ENCODE peak calls at places on chromosomes 5 and 9, in seven cellular contexts. W is breast epithelium, D is IMR-90, J is esophagus squamous epithelium, T is stomach, I is HepG2, F is right lobe of liver. R is an unnamed sample.
A peak's percentile ranks its signal among the peaks of the same experiment; 100 is the strongest.

GRCh38 chr9:35568196-35568595 is 36.9 kb upstream of the TESK1 start:
- DNase-seq in W (no peak), D (no peak), J (no peak), T (no peak), I (no peak), F (no peak), R (no peak)

GRCh38 chr5:43553381-43553780 is 3.5 kb downstream of the PAIP1 start:
- DNase-seq in W (no peak), D (peak; percentile 50), J (no peak), T (no peak), I (no peak), F (no peak), R (no peak)

GRCh38 chr5:20678814-20679298 is 690.9 kb upstream of the CDH18 start:
- DNase-seq in W (no peak), D (peak; percentile 86), J (no peak), T (no peak), I (no peak), F (no peak), R (no peak)

GRCh38 chr5:44862808-44863207 is 54.1 kb downstream of the MRPS30 start:
- DNase-seq in W (no peak), D (peak; percentile 1), J (no peak), T (no peak), I (no peak), F (no peak), R (no peak)

GRCh38 chr9:100408541-100409175 is 18.3 kb upstream of the MSANTD3 start:
- DNase-seq in W (no peak), D (no peak), J (no peak), T (no peak), I (no peak), F (no peak), R (no peak)

GRCh38 chr5:141986072-141986471 is 17.2 kb downstream of the RNF14 start:
- DNase-seq in W (no peak), D (no peak), J (no peak), T (no peak), I (peak; percentile 5), F (no peak), R (no peak)

GRCh38 chr9:76136986-76137385 is 246.5 kb downstream of the PCSK5 start:
- DNase-seq in W (no peak), D (peak; percentile 81), J (no peak), T (no peak), I (peak; percentile 13), F (no peak), R (no peak)

GRCh38 chr5:54673523-54674225 is 156.1 kb downstream of the SNX18 start:
- DNase-seq in W (no peak), D (peak; percentile 36), J (peak; percentile 18), T (peak; percentile 44), I (no peak), F (peak; percentile 76), R (peak; percentile 89)

GRCh38 chr5:66012271-66012670 is 85.9 kb downstream of the ERBIN start:
- DNase-seq in W (no peak), D (no peak), J (no peak), T (no peak), I (no peak), F (no peak), R (no peak)

GRCh38 chr5:87831499-87831898 is 418.8 kb upstream of the CCNH start:
- DNase-seq in W (no peak), D (no peak), J (no peak), T (no peak), I (no peak), F (no peak), R (no peak)

GRCh38 chr5:137155621-137156020 is 343.5 kb downstream of the SPOCK1 start:
- DNase-seq in W (no peak), D (no peak), J (no peak), T (no peak), I (no peak), F (no peak), R (no peak)

GRCh38 chr5:141735823-141736222 is 53.8 kb upstream of the ARAP3 start:
- DNase-seq in W (no peak), D (no peak), J (no peak), T (no peak), I (no peak), F (no peak), R (no peak)

GRCh38 chr5:150113047-150113744 is 26.8 kb upstream of the CSF1R start:
- DNase-seq in W (peak; percentile 14), D (no peak), J (no peak), T (peak; percentile 25), I (no peak), F (no peak), R (no peak)

GRCh38 chr5:34411470-34412346 is 244.4 kb upstream of the RAI14 start:
- DNase-seq in W (no peak), D (peak; percentile 47), J (no peak), T (no peak), I (no peak), F (no peak), R (no peak)

GRCh38 chr9:114227288-114228033 is 72.1 kb downstream of the COL27A1 start:
- DNase-seq in W (no peak), D (no peak), J (no peak), T (no peak), I (no peak), F (no peak), R (no peak)

GRCh38 chr5:147439253-147439652 is 70.6 kb downstream of the DPYSL3 start:
- DNase-seq in W (no peak), D (peak; percentile 52), J (no peak), T (no peak), I (no peak), F (no peak), R (no peak)

GRCh38 chr9:5428172-5428571 is 9.6 kb downstream of the PLGRKT start:
- DNase-seq in W (no peak), D (no peak), J (no peak), T (no peak), I (no peak), F (no peak), R (no peak)

GRCh38 chr9:120904061-120904998 is 22.3 kb downstream of the TRAF1 start:
- DNase-seq in W (no peak), D (no peak), J (no peak), T (no peak), I (no peak), F (no peak), R (no peak)

GRCh38 chr9:86534572-86535258 is 180.5 kb upstream of the TUT7 start:
- DNase-seq in W (no peak), D (peak; percentile 83), J (no peak), T (no peak), I (no peak), F (no peak), R (no peak)

GRCh38 chr9:98118640-98119601 is at the start of gene TRIM14:
- DNase-seq in W (peak; percentile 29), D (peak; percentile 55), J (no peak), T (peak; percentile 72), I (peak; percentile 69), F (peak; percentile 89), R (peak; percentile 72)
- TF ChIP-seq POLR2A in W (no peak), D (no peak), J (peak; percentile 68), T (no peak), I (peak; percentile 41), F (peak; percentile 43), R (peak; percentile 69)

GRCh38 chr5:10578292-10578663 is 14.4 kb downstream of the ANKRD33B start:
- DNase-seq in W (no peak), D (no peak), J (no peak), T (no peak), I (no peak), F (no peak), R (no peak)
- H3K27ac ChIP-seq in W (no peak overlapping the region), D (no peak overlapping the region), J (peak overlapping the region; percentile 32), T (no peak overlapping the region), I (no peak overlapping the region), F (no peak overlapping the region), R (no peak overlapping the region)

DNA sequence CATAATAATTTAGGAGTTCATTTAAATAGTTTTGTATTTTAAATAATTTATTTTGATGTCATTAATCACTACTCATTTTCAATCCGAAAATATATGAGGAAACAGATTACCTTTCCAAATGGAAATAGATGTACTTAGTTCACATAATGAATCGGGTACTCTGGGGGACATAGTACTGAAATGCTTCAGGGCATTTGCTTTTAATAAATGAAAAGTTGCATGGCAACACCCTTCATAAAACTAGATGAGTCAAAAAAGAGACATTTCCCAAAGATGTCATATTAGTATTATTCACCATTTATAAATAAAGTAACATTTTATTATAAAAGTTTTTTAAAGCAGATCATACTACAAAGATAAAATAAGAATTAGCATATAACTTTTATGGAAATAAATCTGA is 177.8 kb downstream of the MCTP1 start:
- DNase-seq in W (no peak), D (no peak), J (no peak), T (no peak), I (no peak), F (no peak), R (no peak)
- H3K4me3 ChIP-seq in W (no peak overlapping the region), D (no peak overlapping the region), J (no peak overlapping the region), T (no peak overlapping the region), I (no peak overlapping the region), F (no peak overlapping the region), R (no peak overlapping the region)

DNA sequence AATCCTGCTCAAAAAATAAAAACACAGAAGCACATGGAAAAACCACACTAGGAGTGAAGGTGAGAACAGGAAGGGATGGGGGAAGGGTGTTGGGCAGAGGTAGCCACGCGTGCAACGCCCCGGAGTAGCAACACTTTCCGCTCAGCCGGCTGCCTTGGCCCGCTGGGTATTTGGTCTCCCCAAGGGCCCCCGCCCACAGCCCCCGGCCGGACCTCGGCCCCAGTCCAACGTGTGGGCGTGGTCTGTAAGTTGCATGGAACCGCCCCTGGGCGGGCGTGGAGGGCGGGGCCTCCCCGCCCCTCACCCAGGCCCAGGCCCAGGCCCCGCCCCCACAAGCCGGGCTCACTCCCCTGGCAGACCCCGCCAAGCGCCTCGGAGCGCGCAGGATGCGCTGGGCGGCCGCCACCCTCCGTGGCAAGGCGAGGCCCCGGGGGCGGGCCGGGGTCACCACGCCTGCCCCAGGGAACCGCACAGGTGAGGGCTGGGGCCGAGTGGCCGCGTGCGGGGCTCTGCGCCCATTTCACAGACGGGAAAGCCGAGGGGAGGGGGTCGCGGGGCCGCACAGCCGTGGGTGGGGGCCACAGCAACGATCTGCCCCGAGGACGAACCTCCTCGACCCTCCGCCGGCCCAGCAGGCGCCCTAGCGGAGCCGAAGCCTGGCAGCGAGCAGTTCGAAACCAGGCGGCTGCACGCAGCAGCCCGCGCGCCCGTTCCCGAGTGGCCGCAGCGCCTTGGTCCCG is at the start of gene SUSD3:
- DNase-seq in W (peak; percentile 47), D (no peak), J (no peak), T (peak; percentile 76), I (peak; percentile 54), F (peak; percentile 90), R (peak; percentile 92)
- TF ChIP-seq POLR2A in W (no peak), D (no peak), J (peak; percentile 55), T (no peak), I (peak; percentile 55), F (peak; percentile 61), R (no peak)

DNA sequence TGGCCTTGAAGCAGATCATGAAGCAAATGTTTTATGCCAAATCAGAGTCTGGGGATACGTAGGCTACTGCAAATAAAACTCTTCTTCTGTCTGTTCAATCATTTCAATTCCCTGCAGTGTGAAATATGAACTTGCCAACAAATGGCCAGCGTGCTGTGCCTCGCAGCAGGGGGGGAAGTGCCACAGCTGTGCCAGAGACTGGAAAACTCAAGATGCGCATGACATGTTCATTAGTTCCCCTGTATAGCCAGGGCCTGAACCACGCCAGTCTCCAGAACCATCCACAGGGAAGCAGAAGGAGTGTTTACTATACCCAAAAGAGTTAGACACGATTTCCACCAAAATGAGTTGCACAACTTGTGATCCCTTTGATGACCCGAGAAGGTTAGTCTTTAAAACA is 267.9 kb downstream of the EFNA5 start:
- DNase-seq in W (no peak), D (no peak), J (no peak), T (no peak), I (no peak), F (no peak), R (no peak)
- H3K27ac ChIP-seq in W (peak overlapping the region; percentile 76), D (no peak overlapping the region), J (no peak overlapping the region), T (no peak overlapping the region), I (no peak overlapping the region), F (no peak overlapping the region), R (no peak overlapping the region)